ENCODE peak calls at places on chromosome 11, in ten cellular contexts. S is GM23338; L is psoas muscle; W is AG04450; G is K562; V is astrocyte; O is fibroblast of lung; Q is endodermal cell; H is heart right ventricle; Y is CD4-positive, alpha-beta memory T cell. A is an unnamed sample.

GRCh38 chr11:14577835-14578529 is 57.8 kb upstream of the PSMA1 start:
- DNase-seq in S (no peak), L (no peak), W (no peak), G (no peak), V (no peak), O (no peak), Q (no peak), H (no peak), Y (peak), A (no peak)

GRCh38 chr11:9783986-9784385 is 120.1 kb downstream of the SWAP70 start:
- DNase-seq in S (no peak), L (no peak), W (no peak), G (no peak), V (no peak), O (no peak), Q (no peak), H (no peak), Y (no peak), A (no peak)

GRCh38 chr11:63573881-63574855 is 11.0 kb upstream of the PLAAT2 start:
- DNase-seq in S (no peak), L (peak), W (peak), G (peak), V (peak), O (peak), Q (no peak), H (peak), Y (peak), A (peak)

GRCh38 chr11:12789054-12789453 is 114.8 kb downstream of the TEAD1 start:
- DNase-seq in S (no peak), L (no peak), W (no peak), G (no peak), V (no peak), O (no peak), Q (no peak), H (no peak), Y (no peak), A (no peak)

GRCh38 chr11:133157180-133157579 is 375.1 kb downstream of the OPCML start:
- DNase-seq in S (peak), L (no peak), W (no peak), G (no peak), V (no peak), O (no peak), Q (peak), H (peak), Y (no peak), A (no peak)

GRCh38 chr11:100687630-100688395 is 725 bp downstream of the ARHGAP42 start:
- DNase-seq in S (peak), L (peak), W (peak), G (peak), V (peak), O (peak), Q (peak), H (peak), Y (no peak), A (peak)

GRCh38 chr11:66617148-66617814 is 851 bp downstream of the RBM14 start:
- DNase-seq in S (no peak), L (peak), W (no peak), G (no peak), V (peak), O (peak), Q (no peak), H (peak), Y (peak), A (peak)

GRCh38 chr11:64787526-64788320 is 9.4 kb upstream of the SF1 start:
- DNase-seq in S (peak), L (peak), W (no peak), G (peak), V (no peak), O (peak), Q (peak), H (peak), Y (peak), A (peak)

GRCh38 chr11:19679952-19680823 is 32.4 kb upstream of the NAV2 start:
- DNase-seq in S (peak), L (peak), W (peak), G (no peak), V (peak), O (peak), Q (peak), H (peak), Y (no peak), A (no peak)

GRCh38 chr11:1224491-1225385 is 1.9 kb downstream of the MUC5B start:
- DNase-seq in S (peak), L (peak), W (no peak), G (peak), V (no peak), O (no peak), Q (peak), H (no peak), Y (no peak), A (no peak)

GRCh38 chr11:107856981-107857517 is 1.5 kb downstream of the SLC35F2 start:
- DNase-seq in S (no peak), L (no peak), W (no peak), G (no peak), V (no peak), O (no peak), Q (peak), H (no peak), Y (no peak), A (no peak)

GRCh38 chr11:61733120-61733978 is 19.1 kb upstream of the MYRF start:
- DNase-seq in S (peak), L (peak), W (peak), G (peak), V (peak), O (peak), Q (peak), H (peak), Y (peak), A (peak)

GRCh38 chr11:68855205-68855978 is 13.7 kb upstream of the CPT1A start:
- DNase-seq in S (peak), L (peak), W (no peak), G (no peak), V (peak), O (peak), Q (peak), H (peak), Y (no peak), A (no peak)

GRCh38 chr11:70713988-70714665 is 315.8 kb downstream of the CTTN start:
- DNase-seq in S (peak), L (no peak), W (no peak), G (no peak), V (no peak), O (no peak), Q (peak), H (no peak), Y (no peak), A (no peak)

GRCh38 chr11:69707156-69707555 is 3.3 kb upstream of the FGF19 start:
- DNase-seq in S (peak), L (no peak), W (no peak), G (peak), V (no peak), O (no peak), Q (peak), H (no peak), Y (no peak), A (no peak)

GRCh38 chr11:126702987-126703386 is 297.6 kb downstream of the KIRREL3 start:
- DNase-seq in S (no peak), L (no peak), W (no peak), G (no peak), V (no peak), O (peak), Q (no peak), H (peak), Y (no peak), A (no peak)

GRCh38 chr11:114159320-114159719 is 99.8 kb downstream of the ZBTB16 start:
- DNase-seq in S (no peak), L (no peak), W (no peak), G (no peak), V (no peak), O (no peak), Q (no peak), H (no peak), Y (no peak), A (no peak)

GRCh38 chr11:20597137-20597923 is 2.1 kb upstream of the SLC6A5 start:
- DNase-seq in S (peak), L (no peak), W (no peak), G (no peak), V (no peak), O (no peak), Q (peak), H (no peak), Y (no peak), A (no peak)

GRCh38 chr11:68541983-68542382 is 81.4 kb downstream of the PPP6R3 start:
- DNase-seq in S (no peak), L (no peak), W (no peak), G (peak), V (peak), O (peak), Q (no peak), H (no peak), Y (no peak), A (no peak)

GRCh38 chr11:16774920-16775603 is 36.6 kb downstream of the C11orf58 start:
- DNase-seq in S (no peak), L (no peak), W (no peak), G (no peak), V (no peak), O (no peak), Q (peak), H (no peak), Y (no peak), A (no peak)

GRCh38 chr11:88043149-88043548 is 132.1 kb downstream of the RAB38 start:
- DNase-seq in S (no peak), L (no peak), W (no peak), G (no peak), V (no peak), O (no peak), Q (peak), H (no peak), Y (no peak), A (no peak)

GRCh38 chr11:85406316-85406715 is 220.8 kb downstream of the DLG2 start:
- DNase-seq in S (no peak), L (no peak), W (no peak), G (no peak), V (no peak), O (no peak), Q (no peak), H (no peak), Y (no peak), A (no peak)

GRCh38 chr11:78737891-78738290 is 163.2 kb upstream of the NARS2 start:
- DNase-seq in S (no peak), L (no peak), W (peak), G (no peak), V (peak), O (no peak), Q (no peak), H (no peak), Y (no peak), A (no peak)

GRCh38 chr11:87361891-87362290 is 324.2 kb downstream of the TMEM135 start:
- DNase-seq in S (no peak), L (no peak), W (no peak), G (no peak), V (no peak), O (no peak), Q (no peak), H (no peak), Y (no peak), A (no peak)

GRCh38 chr11:8686325-8686724 is 3.7 kb downstream of the RPL27A start:
- DNase-seq in S (no peak), L (no peak), W (no peak), G (no peak), V (no peak), O (no peak), Q (peak), H (no peak), Y (no peak), A (no peak)

GRCh38 chr11:115607621-115608191 is 103.5 kb upstream of the CADM1 start:
- DNase-seq in S (no peak), L (no peak), W (no peak), G (no peak), V (peak), O (peak), Q (no peak), H (peak), Y (no peak), A (no peak)

GRCh38 chr11:46309669-46310288 is 32.3 kb downstream of the CREB3L1 start:
- DNase-seq in S (no peak), L (no peak), W (no peak), G (peak), V (no peak), O (no peak), Q (no peak), H (no peak), Y (no peak), A (no peak)

GRCh38 chr11:62444271-62444833 is 25.5 kb downstream of the SCGB1A1 start:
- DNase-seq in S (no peak), L (peak), W (peak), G (no peak), V (peak), O (peak), Q (peak), H (peak), Y (peak), A (no peak)

GRCh38 chr11:75166791-75167190 is 15.9 kb downstream of the SLCO2B1 start:
- DNase-seq in S (no peak), L (no peak), W (no peak), G (no peak), V (no peak), O (no peak), Q (no peak), H (no peak), Y (no peak), A (no peak)

GRCh38 chr11:72700026-72700610 is 25.9 kb upstream of the PDE2A start:
- DNase-seq in S (no peak), L (no peak), W (no peak), G (no peak), V (peak), O (peak), Q (peak), H (no peak), Y (no peak), A (no peak)

GRCh38 chr11:45180158-45180887 is 33.9 kb downstream of the PRDM11 start:
- DNase-seq in S (peak), L (peak), W (no peak), G (peak), V (no peak), O (peak), Q (peak), H (no peak), Y (no peak), A (no peak)

GRCh38 chr11:60880635-60881282 is 13.4 kb downstream of the ZP1 start:
- DNase-seq in S (no peak), L (no peak), W (no peak), G (no peak), V (no peak), O (no peak), Q (no peak), H (no peak), Y (no peak), A (no peak)

GRCh38 chr11:67646535-67647336 is 3.8 kb downstream of the ACY3 start:
- DNase-seq in S (no peak), L (no peak), W (no peak), G (no peak), V (no peak), O (no peak), Q (peak), H (no peak), Y (peak), A (no peak)

GRCh38 chr11:3831378-3832239 is 9.2 kb downstream of the RHOG start:
- DNase-seq in S (no peak), L (no peak), W (no peak), G (no peak), V (no peak), O (no peak), Q (no peak), H (peak), Y (no peak), A (no peak)

GRCh38 chr11:1747753-1748466 is 2.5 kb downstream of the IFITM10 start:
- DNase-seq in S (no peak), L (peak), W (no peak), G (no peak), V (no peak), O (no peak), Q (peak), H (no peak), Y (no peak), A (no peak)

DNA sequence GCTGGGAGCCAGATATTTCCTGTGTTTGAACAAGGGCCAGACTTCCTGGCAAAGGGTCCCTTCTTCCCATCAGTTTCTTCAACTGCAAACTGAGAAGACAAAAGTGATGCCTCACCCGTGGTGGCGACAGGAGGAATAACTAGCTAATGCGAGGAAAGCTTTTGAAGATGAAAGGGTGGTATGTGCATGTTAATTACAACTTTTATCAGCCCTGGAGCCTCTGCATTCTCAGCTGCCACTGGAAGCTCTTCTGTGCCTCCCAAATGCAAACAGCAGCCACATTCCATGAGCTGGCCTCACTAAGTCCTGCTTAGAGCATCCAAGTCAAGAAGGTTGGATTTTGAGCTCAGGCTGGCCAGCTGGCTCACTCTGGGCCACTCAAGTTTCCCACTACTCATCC is 12.9 kb downstream of the CD44 start:
- DNase-seq in S (peak), L (no peak), W (no peak), G (no peak), V (no peak), O (no peak), Q (peak), H (no peak), Y (no peak), A (no peak)
- H3K27ac ChIP-seq in S (no peak), L (no peak), W (peak), G (no peak), V (no peak), O (no peak), Q (no peak), H (no peak), Y (peak), A (peak)

GRCh38 chr11:130068986-130069683 is 559 bp upstream of the APLP2 start:
- DNase-seq in S (peak), L (peak), W (peak), G (no peak), V (peak), O (peak), Q (peak), H (peak), Y (peak), A (no peak)

GRCh38 chr11:130070829-130071205 is 1.1 kb downstream of the APLP2 start:
- DNase-seq in S (peak), L (no peak), W (no peak), G (no peak), V (no peak), O (peak), Q (peak), H (no peak), Y (no peak), A (no peak)

GRCh38 chr11:130071211-130071712 is 1.6 kb downstream of the APLP2 start:
- DNase-seq in S (no peak), L (no peak), W (no peak), G (no peak), V (peak), O (peak), Q (no peak), H (no peak), Y (no peak), A (no peak)

GRCh38 chr11:130069684-130070108 is at the start of gene APLP2:
- DNase-seq in S (peak), L (peak), W (peak), G (peak), V (peak), O (peak), Q (peak), H (peak), Y (peak), A (peak)

DNA sequence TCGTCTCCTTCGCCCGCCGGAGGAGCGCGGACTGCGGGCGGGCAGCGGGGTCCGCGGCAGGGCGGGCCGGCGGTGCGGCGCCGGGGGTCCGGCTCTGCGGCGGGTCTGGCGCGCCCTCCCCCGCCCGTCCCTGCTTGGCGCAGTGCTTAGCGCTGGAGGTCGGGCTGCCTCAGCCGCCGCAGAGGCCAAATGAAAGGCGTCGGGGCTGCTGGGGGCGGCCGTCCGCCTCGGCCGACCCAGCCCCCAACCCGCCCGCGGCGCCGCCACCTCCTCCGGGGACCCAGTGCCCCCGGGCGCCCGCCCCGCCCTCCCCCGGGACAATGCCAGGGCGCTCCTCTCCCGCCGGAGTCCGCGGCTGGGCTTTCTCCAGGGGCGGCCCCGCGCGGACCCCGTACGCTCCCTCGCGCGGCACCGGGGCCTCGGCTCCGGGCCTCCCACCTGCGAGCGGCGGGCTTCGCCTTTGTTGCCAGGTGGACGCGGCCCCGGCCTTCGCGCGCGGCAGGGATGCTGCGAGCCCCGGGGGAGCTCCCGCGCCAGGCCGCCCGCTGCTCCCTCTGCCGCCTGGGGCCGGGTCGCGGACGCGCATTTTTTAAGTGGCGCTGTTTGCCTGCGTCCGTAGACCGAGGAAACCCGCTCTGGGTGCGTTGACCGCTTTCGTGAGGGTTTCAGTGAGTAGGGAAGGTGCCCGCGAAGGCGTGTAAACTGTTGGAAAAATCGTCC is 575 bp downstream of the APLP2 start:
- DNase-seq in S (peak), L (peak), W (no peak), G (peak), V (no peak), O (peak), Q (no peak), H (no peak), Y (peak), A (peak)
- H3K27ac ChIP-seq in S (peak), L (peak), W (no peak), G (peak), V (peak), O (peak), Q (peak), H (peak), Y (peak), A (peak)

GRCh38 chr11:82250047-82250446 is 483.6 kb downstream of the FAM181B start:
- DNase-seq in S (no peak), L (no peak), W (no peak), G (no peak), V (no peak), O (no peak), Q (no peak), H (no peak), Y (no peak), A (no peak)
- H3K27ac ChIP-seq in S (no peak), L (no peak), W (no peak), G (no peak), V (no peak), O (no peak), Q (no peak), H (no peak), Y (no peak), A (no peak)

GRCh38 chr11:119019996-119020395 is 1.4 kb downstream of the TRAPPC4 start:
- DNase-seq in S (no peak), L (no peak), W (no peak), G (no peak), V (no peak), O (no peak), Q (no peak), H (no peak), Y (no peak), A (no peak)

GRCh38 chr11:119014209-119014924 is 3.8 kb downstream of the RPS25 start:
- DNase-seq in S (no peak), L (no peak), W (no peak), G (no peak), V (no peak), O (no peak), Q (no peak), H (no peak), Y (no peak), A (no peak)

GRCh38 chr11:119016216-119017009 is 1.7 kb downstream of the RPS25 start:
- DNase-seq in S (no peak), L (no peak), W (no peak), G (no peak), V (no peak), O (no peak), Q (no peak), H (no peak), Y (no peak), A (no peak)

GRCh38 chr11:119015054-119015611 is 3.0 kb downstream of the RPS25 start:
- DNase-seq in S (no peak), L (no peak), W (no peak), G (no peak), V (no peak), O (no peak), Q (peak), H (no peak), Y (no peak), A (no peak)

DNA sequence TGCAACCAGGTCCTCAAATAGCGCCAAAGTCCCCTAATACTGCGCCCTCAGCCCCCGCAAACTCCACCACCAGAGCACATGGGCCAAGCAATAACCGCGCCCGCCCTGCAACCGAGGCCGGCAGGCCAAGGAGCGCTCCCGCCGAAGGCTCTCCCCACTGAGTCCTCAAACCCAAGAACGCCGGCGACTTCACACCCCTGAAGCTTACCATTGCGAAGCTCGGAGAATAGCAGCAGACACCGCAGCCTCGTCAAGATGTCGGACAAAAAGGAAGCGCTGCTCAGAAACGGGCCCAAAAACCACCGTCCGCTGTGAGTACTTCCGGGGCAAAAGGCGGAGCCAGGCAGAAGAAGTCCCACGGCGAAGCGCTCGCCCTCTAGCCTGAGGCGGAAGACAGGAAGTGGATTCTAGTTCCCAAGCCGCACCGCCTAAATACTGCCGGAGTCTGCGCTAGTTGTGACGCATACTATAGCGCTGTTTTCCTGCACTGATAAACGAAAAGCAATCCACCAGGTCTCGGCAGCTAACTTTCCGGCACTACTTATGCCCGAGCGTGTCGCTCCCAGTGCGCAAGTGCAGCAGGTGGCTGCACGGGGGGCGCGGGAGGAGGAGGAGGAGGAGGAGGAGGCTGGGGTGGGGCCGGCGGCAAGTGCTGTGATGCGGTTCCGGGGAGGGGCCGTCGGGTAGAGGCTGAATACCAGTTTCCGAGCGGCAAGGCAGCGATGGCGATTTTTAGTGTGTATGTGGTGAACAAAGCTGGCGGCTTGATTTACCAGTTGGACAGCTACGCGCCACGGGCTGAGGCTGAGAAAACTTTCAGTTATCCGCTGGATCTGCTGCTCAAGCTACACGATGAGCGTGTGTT is at the start of the genes RPS25 and TRAPPC4:
- DNase-seq in S (peak), L (peak), W (peak), G (peak), V (peak), O (peak), Q (peak), H (peak), Y (peak), A (peak)
- H3K27ac ChIP-seq in S (peak), L (peak), W (peak), G (peak), V (peak), O (peak), Q (peak), H (peak), Y (peak), A (peak)

A was measured in CD4-positive, CD25-positive, alpha-beta regulatory T cell.